ENCODE peak calls at places on chromosome 12, in five cellular contexts. C, M, Y, S and L are unnamed samples.

GRCh38 chr12:92139634-92140555 is 5.8 kb downstream of the BTG1 start:
- DNase-seq in Y (peak; percentile 57), C (no peak), S (no peak), M (peak; percentile 59), L (no peak)

GRCh38 chr12:53750812-53751335 is 905 bp downstream of the CISTR start:
- DNase-seq in S (no peak), Y (peak; percentile 16), C (peak; percentile 85), M (peak; percentile 19), L (no peak)

GRCh38 chr12:45729233-45730115 is at the start of gene ARID2:
- DNase-seq in Y (peak; percentile 54), C (peak; percentile 94), M (peak; percentile 67), S (peak; percentile 86), L (peak; percentile 42)

GRCh38 chr12:123897221-123897620 is 75.4 kb downstream of the CCDC92 start:
- DNase-seq in C (no peak), S (no peak), M (peak; percentile 72), Y (peak; percentile 71), L (no peak)

GRCh38 chr12:115308918-115309317 is 624.9 kb upstream of the TBX3 start:
- DNase-seq in C (no peak), S (no peak), M (no peak), Y (no peak), L (no peak)

GRCh38 chr12:125518074-125518473 is 452.8 kb downstream of the AACS start:
- DNase-seq in M (no peak), Y (peak; percentile 18), C (no peak), S (no peak), L (no peak)

GRCh38 chr12:85626031-85626781 is 210.0 kb downstream of the RASSF9 start:
- DNase-seq in S (no peak), Y (peak; percentile 88), M (peak; percentile 88), C (no peak), L (no peak)

GRCh38 chr12:88388566-88389269 is 191.6 kb downstream of the KITLG start:
- DNase-seq in S (no peak), C (no peak), M (peak; percentile 47), Y (peak; percentile 43), L (no peak)

GRCh38 chr12:1593232-1594044 is 943 bp downstream of the FBXL14 start:
- DNase-seq in S (peak; percentile 78), Y (no peak), M (no peak), C (peak; percentile 91), L (no peak)

GRCh38 chr12:90964616-90965015 is 9.6 kb upstream of the CCER1 start:
- DNase-seq in Y (no peak), C (no peak), S (no peak), M (no peak), L (no peak)

GRCh38 chr12:131163189-131163738 is 209.6 kb downstream of the ADGRD1 start:
- DNase-seq in S (no peak), M (no peak), Y (no peak), C (peak; percentile 74), L (no peak)

GRCh38 chr12:3538691-3539030 is 47.7 kb downstream of the PRMT8 start:
- DNase-seq in Y (no peak), S (no peak), M (no peak), C (no peak), L (no peak)
- H3K4me3 ChIP-seq in Y (no peak overlapping the region), S (no peak overlapping the region), M (no peak overlapping the region), C (no peak overlapping the region), L (no peak overlapping the region)

DNA sequence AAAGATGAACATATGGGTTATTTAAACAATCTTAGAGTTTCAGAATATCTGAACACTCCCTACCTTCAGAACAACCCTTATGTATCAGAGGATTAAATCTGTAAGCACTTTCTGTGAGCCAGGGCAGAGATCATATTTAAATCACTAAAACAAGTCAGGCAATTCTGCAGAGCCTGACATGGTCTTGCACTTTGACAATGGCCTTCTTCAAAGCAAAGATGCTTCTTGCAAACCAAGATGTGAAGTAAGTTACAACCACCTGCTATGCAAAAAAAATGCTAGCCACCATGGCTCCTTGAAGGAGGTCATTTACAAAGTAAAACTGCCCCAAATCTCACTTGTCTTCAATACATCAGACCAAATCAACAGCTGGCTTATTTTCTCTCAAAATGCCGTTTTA is 3.2 kb downstream of the PPP1CC start:
- DNase-seq in C (no peak), M (no peak), Y (no peak), S (no peak), L (no peak)
- H3K4me1 ChIP-seq in C (peaks cover 41% of the 10 kb centered on the region), M (peaks cover 13% of the 10 kb centered on the region), Y (peaks cover 25% of the 10 kb centered on the region), S (peaks cover 53% of the 10 kb centered on the region), L (peaks cover 48% of the 10 kb centered on the region)

GRCh38 chr12:68880660-68881325 is 52.2 kb downstream of the CPM start:
- DNase-seq in Y (no peak), M (no peak), C (no peak), S (no peak), L (no peak)

GRCh38 chr12:68882251-68882964 is 50.6 kb downstream of the CPM start:
- DNase-seq in Y (no peak), M (no peak), C (no peak), S (no peak), L (no peak)

GRCh38 chr12:68885381-68885780 is 47.6 kb downstream of the CPM start:
- DNase-seq in C (no peak), Y (no peak), M (no peak), S (no peak), L (no peak)

GRCh38 chr12:68884251-68884650 is 48.7 kb downstream of the CPM start:
- DNase-seq in C (no peak), S (no peak), Y (no peak), M (no peak), L (no peak)

DNA sequence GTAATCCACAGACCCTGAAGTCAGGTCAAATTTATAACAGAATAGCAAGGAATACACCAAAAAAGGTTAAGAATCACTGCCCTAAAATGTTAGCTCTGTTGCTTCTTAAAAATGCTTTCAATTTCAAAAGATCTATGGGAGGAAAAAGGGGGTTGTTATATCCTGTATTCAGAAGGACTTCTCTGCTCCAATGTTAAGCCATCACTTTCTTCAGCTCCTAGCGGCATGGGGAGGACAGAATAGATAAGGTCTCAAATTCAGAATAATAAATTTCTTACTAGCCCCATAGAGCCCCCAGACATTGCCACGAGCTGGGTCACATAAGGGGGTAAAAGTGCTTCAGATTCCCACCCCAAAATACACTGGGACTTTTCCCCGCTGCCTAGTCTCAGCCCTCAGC is 49.8 kb downstream of the CPM start:
- DNase-seq in M (no peak), S (no peak), C (no peak), Y (no peak), L (no peak)
- TF ChIP-seq CTCF in M (no peak), S (no peak), C (no peak), Y (no peak), L (no peak)

GRCh38 chr12:122894173-122895121 is 1.5 kb downstream of the VPS37B start:
- DNase-seq in Y (no peak), C (no peak), S (no peak), M (no peak), L (no peak)

GRCh38 chr12:122895757-122896636 is at the start of gene VPS37B:
- DNase-seq in Y (peak; percentile 76), M (peak; percentile 90), C (peak; percentile 98), S (peak; percentile 91), L (no peak)

GRCh38 chr12:122893208-122894151 is 2.4 kb downstream of the VPS37B start:
- DNase-seq in C (no peak), Y (no peak), S (no peak), M (no peak), L (no peak)

GRCh38 chr12:122895290-122895689 is 634 bp downstream of the VPS37B start:
- DNase-seq in M (no peak), C (no peak), Y (no peak), S (no peak), L (no peak)

GRCh38 chr12:122896662-122897061 is 738 bp upstream of the VPS37B start:
- DNase-seq in M (no peak), Y (no peak), C (no peak), S (no peak), L (no peak)
- H3K4me3 ChIP-seq in M (no peak overlapping the region), Y (no peak overlapping the region), C (no peak overlapping the region), S (no peak overlapping the region), L (no peak overlapping the region)

GRCh38 chr12:51077930-51078329 is 5.5 kb downstream of the CSRNP2 start:
- DNase-seq in C (no peak), Y (peak; percentile 47), S (no peak), M (peak; percentile 46), L (no peak)
- H3K4me1 ChIP-seq in C (peaks cover 12% of the 10 kb centered on the region), Y (peaks cover 11% of the 10 kb centered on the region), S (peaks cover 39% of the 10 kb centered on the region), M (peaks cover 2% of the 10 kb centered on the region), L (peaks cover 45% of the 10 kb centered on the region)

GRCh38 chr12:56151672-56152131 is 685 bp upstream of the MYL6B start:
- DNase-seq in M (no peak), Y (no peak), C (no peak), S (no peak), L (no peak)
- TF ChIP-seq CTCF in M (peak; percentile 6), Y (peak; percentile 27), C (peak; percentile 73), S (peak; percentile 40), L (peak; percentile 90)

GRCh38 chr12:130070017-130070653 is 92.1 kb upstream of the FZD10 start:
- DNase-seq in C (peak; percentile 62), M (no peak), S (no peak), Y (no peak), L (no peak)
- H3K4me3 ChIP-seq in C (no peak overlapping the region), M (no peak overlapping the region), S (no peak overlapping the region), Y (no peak overlapping the region), L (no peak overlapping the region)